ENCODE peak calls at places on chromosomes 1 and 21, in four cellular contexts. H is tibial nerve, P is heart left ventricle, S is endothelial cell of umbilical vein. B is an unnamed sample.

GRCh38 chr1:228014235-228014930 is 7.6 kb downstream of the WNT3A start:
- DNase-seq in H (no peak), S (no peak), P (no peak), B (no peak)

GRCh38 chr21:29163381-29164115 is 33.1 kb downstream of the MAP3K7CL start:
- DNase-seq in H (no peak), P (peak; percentile 56), S (no peak), B (no peak)

GRCh38 chr1:21293537-21294265 is 3.4 kb upstream of the ECE1 start:
- DNase-seq in H (no peak), S (no peak), P (no peak), B (no peak)

GRCh38 chr1:205107327-205107726 is 14.5 kb downstream of the RBBP5 start:
- DNase-seq in H (no peak), S (no peak), P (no peak), B (no peak)

GRCh38 chr1:155327981-155328380 is 7.3 kb downstream of the RUSC1 start:
- DNase-seq in P (no peak), S (no peak), H (no peak), B (no peak)

GRCh38 chr1:31704261-31705079 is 653 bp upstream of the COL16A1 start:
- DNase-seq in S (no peak), H (no peak), P (no peak), B (no peak)

GRCh38 chr1:159996653-159997052 is 35.1 kb downstream of the PIGM start:
- DNase-seq in P (no peak), H (no peak), S (no peak), B (peak; percentile 60)

GRCh38 chr21:26082549-26082948 is 88.0 kb downstream of the APP start:
- DNase-seq in P (no peak), H (no peak), S (no peak), B (no peak)

GRCh38 chr1:173249349-173249748 is 42.2 kb upstream of the TNFSF4 start:
- DNase-seq in P (peak; percentile 37), S (no peak), H (no peak), B (no peak)

GRCh38 chr1:34987018-34987417 is 1.9 kb upstream of the TMEM35B start:
- DNase-seq in P (no peak), S (no peak), H (no peak), B (no peak)

GRCh38 chr1:231779081-231779480 is 152.5 kb downstream of the DISC1 start:
- DNase-seq in P (no peak), H (no peak), S (no peak), B (no peak)

GRCh38 chr1:171346866-171347265 is 32.9 kb downstream of the FMO4 start:
- DNase-seq in P (no peak), H (no peak), S (no peak), B (no peak)

GRCh38 chr21:35585155-35585554 is 475.2 kb downstream of the SETD4 start:
- DNase-seq in S (no peak), P (no peak), H (no peak), B (no peak)

GRCh38 chr1:110643886-110644285 is 30.9 kb downstream of the KCNA3 start:
- DNase-seq in H (no peak), P (no peak), S (no peak), B (no peak)

GRCh38 chr1:41014871-41015270 is 6.7 kb downstream of the SLFNL1 start:
- DNase-seq in P (no peak), H (no peak), S (peak; percentile 57), B (no peak)

GRCh38 chr1:61352845-61353435 is 270.6 kb downstream of the NFIA start:
- DNase-seq in S (no peak), P (no peak), H (no peak), B (no peak)

GRCh38 chr21:45457161-45457831 is 52.3 kb downstream of the COL18A1 start:
- DNase-seq in P (peak; percentile 25), S (no peak), H (no peak), B (no peak)

GRCh38 chr21:35395728-35396127 is 346.6 kb upstream of the RUNX1 start:
- DNase-seq in P (no peak), H (no peak), S (peak; percentile 51), B (no peak)

DNA sequence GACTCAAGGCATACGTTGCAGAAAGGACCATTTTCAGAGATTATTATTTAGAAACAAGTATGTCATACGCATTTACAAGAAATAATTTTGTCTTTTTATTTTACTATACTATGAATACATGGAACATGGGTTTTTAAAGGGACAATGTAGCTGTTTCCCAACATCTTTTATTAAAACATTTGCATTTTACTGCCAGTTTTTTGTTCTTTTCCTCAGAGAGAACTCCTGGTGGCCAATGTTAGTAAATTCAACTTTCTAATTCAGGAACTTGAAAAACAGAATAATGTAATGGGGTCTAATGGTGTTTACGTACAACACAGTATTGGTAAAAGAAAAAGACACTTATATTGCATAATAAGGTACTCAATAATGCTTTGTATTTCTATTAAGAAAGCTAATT is 14.9 kb downstream of the PRDM2 start:
- DNase-seq in P (no peak), H (no peak), S (no peak), B (no peak)
- TF ChIP-seq POLR2A in P (no peak), H (no peak), S (no peak), B (no peak)

GRCh38 chr1:153957744-153958110 is 685 bp downstream of the CRTC2 start:
- DNase-seq in H (no peak), P (no peak), S (peak; percentile 31), B (no peak)
- TF ChIP-seq POLR2A in H (no peak), P (no peak), S (no peak), B (peak; percentile 12)

DNA sequence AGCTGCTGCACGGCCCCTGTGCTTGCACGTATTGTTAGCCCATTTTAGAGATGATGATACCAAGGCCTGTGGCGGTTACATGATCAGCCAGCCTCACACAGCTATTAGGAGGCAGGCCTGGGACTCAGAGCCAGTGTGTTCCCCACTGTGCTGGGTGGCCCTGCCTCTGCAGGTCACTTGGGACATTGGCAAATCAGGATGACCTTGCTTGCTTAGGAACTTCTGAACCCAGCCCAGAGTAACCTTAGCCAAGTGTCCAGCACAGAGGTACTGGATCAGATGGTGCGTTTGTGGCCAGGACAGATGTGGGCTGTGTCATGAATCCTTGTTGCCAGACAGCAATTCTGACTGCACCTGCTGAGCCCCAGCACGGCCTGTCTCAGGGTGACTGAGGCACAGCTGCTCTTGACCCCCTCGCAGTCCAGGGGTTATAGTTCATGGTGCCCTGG is 28.1 kb downstream of the LDLRAP1 start:
- DNase-seq in P (no peak), H (no peak), S (no peak), B (no peak)
- TF ChIP-seq POLR2A in P (no peak), H (no peak), S (no peak), B (no peak)

DNA sequence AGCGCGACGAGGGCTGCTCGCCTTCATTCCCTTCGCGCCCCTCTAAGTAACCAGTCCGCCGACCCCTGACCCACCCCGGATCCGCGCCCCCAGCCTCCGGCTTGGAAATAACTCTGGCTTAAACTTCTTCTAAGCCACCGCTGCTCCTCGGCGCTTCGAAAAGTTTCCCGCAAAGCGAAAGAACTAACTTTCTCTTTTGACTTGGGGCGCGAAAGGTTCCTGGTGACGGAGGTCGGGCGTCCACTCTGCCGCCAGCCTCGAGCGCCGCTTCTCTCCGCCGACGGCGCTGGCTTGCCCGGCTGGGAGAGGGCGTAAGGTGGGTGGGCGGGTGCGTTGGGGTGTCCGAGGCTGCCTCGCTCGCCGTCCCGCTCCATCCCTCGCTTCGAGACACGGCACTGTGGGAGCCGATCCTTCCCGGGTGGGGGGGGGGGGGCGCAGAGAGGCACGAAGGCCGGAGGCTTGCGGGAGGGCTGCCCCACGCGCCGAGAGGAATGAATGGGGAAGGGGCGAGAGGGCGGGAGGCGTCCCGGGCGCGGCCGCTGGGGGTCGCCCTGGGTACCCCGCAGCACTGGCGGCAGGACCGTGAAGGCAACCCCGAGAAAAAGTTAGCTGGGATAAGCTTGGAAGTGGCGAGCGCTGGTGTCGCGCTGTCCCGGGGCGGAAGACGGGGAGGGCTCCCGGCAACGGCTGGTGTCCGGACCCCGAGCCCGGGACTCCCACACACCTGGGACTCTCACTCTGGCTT is 567 bp downstream of the ATF3 start:
- DNase-seq in S (peak; percentile 66), P (peak; percentile 54), H (peak; percentile 20), B (peak; percentile 36)
- TF ChIP-seq POLR2A in S (no peak), P (no peak), H (no peak), B (no peak)

GRCh38 chr1:200146100-200146499 is 118.6 kb downstream of the NR5A2 start:
- DNase-seq in P (no peak), H (no peak), S (no peak), B (no peak)

GRCh38 chr1:200147094-200147493 is 119.6 kb downstream of the NR5A2 start:
- DNase-seq in S (no peak), H (no peak), P (no peak), B (no peak)

GRCh38 chr1:200143347-200143746 is 115.8 kb downstream of the NR5A2 start:
- DNase-seq in P (no peak), S (no peak), H (no peak), B (no peak)

GRCh38 chr1:200150721-200151120 is 123.2 kb downstream of the NR5A2 start:
- DNase-seq in S (no peak), H (no peak), P (no peak), B (peak; percentile 40)

DNA sequence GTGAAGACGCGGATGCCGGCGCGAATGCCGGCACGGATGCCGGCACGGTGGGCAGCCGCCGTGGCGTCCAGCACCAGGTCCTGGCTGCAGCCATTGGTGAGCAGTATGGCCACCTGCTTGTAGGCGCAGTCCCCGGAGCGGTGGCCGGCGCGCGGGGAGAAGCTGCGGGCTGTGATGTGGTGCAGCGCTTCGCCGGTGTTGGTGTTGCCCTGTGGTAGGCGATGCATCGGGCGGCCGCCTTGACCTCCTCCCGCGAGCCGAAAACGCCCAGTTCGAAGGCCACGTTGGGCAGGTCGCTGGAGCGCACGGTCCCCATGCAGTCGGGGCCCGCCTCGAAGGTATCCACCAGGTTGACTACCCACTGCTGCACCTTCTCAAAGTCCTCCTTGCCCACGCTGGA is 120.2 kb downstream of the NR5A2 start:
- DNase-seq in P (no peak), S (no peak), H (no peak), B (no peak)
- TF ChIP-seq POLR2A in P (no peak), S (no peak), H (no peak), B (no peak)

DNA sequence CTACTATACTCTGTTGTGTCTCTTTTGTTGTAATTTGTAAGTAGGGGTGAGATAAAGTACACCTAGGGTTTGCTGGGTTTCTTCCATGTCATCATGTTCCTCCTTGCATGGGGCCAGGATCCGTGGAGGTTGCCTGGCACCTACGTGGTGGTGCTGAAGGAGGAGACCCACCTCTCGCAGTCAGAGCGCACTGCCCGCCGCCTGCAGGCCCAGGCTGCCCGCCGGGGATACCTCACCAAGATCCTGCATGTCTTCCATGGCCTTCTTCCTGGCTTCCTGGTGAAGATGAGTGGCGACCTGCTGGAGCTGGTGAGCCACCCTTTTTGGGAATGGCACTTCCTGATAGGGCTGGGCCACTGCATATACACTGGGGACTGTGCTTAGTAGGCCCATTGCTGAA is 4.4 kb downstream of the PCSK9 start:
- DNase-seq in P (no peak), S (no peak), H (no peak), B (no peak)
- TF ChIP-seq POLR2A in P (no peak), S (no peak), H (no peak), B (no peak)

B was measured in H54.